ENCODE peak calls at places on chromosomes 7 and 10, in five cellular contexts. T is fibroblast of the aortic adventitia, R is Panc1, F is mammary epithelial cell, V is tibial nerve. S is an unnamed sample.

GRCh38 chr7:91656486-91657237 is 223.8 kb downstream of the MTERF1 start:
- DNase-seq in F (no peak), R (no peak), V (no peak), T (peak), S (peak)

GRCh38 chr7:129690701-129691100 is 79.2 kb downstream of the NRF1 start:
- DNase-seq in V (no peak), F (peak), T (no peak), R (no peak), S (no peak)

GRCh38 chr10:77021966-77022365 is 615.6 kb downstream of the KCNMA1 start:
- DNase-seq in T (no peak), R (no peak), V (no peak), F (no peak), S (no peak)

GRCh38 chr7:37930226-37930948 is 9.9 kb downstream of the EPDR1 start:
- DNase-seq in R (no peak), T (peak), F (no peak), V (no peak), S (no peak)

GRCh38 chr7:155145477-155146255 is 75.5 kb downstream of the HTR5A start:
- DNase-seq in F (no peak), T (no peak), V (no peak), R (no peak), S (no peak)

GRCh38 chr10:26217396-26218105 is 977 bp downstream of the GAD2 start:
- DNase-seq in R (no peak), F (no peak), T (no peak), V (no peak), S (no peak)

GRCh38 chr7:139838276-139838675 is 9.2 kb downstream of the TBXAS1 start:
- DNase-seq in T (no peak), R (no peak), F (no peak), V (no peak), S (no peak)

GRCh38 chr10:49592726-49593563 is 17.2 kb upstream of the SLC18A3 start:
- DNase-seq in V (no peak), T (peak), F (peak), R (peak), S (peak)

GRCh38 chr7:141573511-141573910 is 22.3 kb downstream of the AGK start:
- DNase-seq in F (no peak), R (no peak), V (no peak), T (no peak), S (no peak)

GRCh38 chr7:28729685-28730084 is 228.4 kb downstream of the TRIL start:
- DNase-seq in V (no peak), R (no peak), T (no peak), F (no peak), S (peak)

GRCh38 chr10:93438796-93439253 is 43.3 kb downstream of the MYOF start:
- DNase-seq in T (no peak), R (no peak), V (no peak), F (peak), S (peak)
- H3K4me3 ChIP-seq in T (no peak), R (peak), V (no peak), F (no peak), S (no peak)

GRCh38 chr10:4344544-4344994 is 481.4 kb upstream of the AKR1E2 start:
- DNase-seq in T (peak), F (peak), V (peak), R (peak), S (peak)
- TF ChIP-seq CTCF in T (peak), F (no peak), V (peak), R (no peak), S (peak)

DNA sequence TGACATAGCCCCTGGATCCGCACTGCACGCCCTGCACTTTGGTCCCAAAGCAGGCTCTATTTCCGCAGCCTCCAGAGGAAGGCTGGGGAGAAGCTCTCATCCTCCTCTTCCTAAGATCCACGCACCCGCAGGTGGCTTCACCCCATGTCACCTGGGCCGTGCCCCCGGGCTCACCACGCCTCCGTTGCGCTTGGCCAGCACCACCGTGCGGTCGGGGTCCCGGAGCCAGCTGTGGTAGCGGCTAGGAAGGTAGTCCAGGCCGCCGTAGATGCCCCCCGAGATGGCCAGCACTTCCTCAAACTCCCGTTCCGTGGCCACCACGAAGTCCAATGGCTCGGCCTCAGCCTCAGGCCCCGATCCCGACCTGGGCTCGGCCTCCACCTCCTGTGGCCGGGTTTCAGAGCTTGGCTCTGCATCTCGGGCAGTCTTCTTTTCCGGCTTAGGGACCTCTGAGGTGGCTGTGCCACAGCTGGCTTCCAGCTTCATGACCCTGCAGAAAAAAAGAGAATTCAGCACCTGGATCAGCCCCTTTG is 5.7 kb downstream of the NAT16 start:
- DNase-seq in T (no peak), V (no peak), R (no peak), F (no peak), S (no peak)
- H3K4me3 ChIP-seq in T (no peak), V (no peak), R (no peak), F (no peak), S (no peak)

GRCh38 chr7:30029696-30030095 is 1.5 kb downstream of the PLEKHA8 start:
- DNase-seq in V (no peak), F (peak), R (no peak), T (no peak), S (no peak)
- TF ChIP-seq CTCF in V (no peak), F (peak), R (peak), T (no peak), S (no peak)

GRCh38 chr7:157097056-157097329 is 41.7 kb upstream of the UBE3C start:
- DNase-seq in V (no peak), F (no peak), R (no peak), T (no peak), S (no peak)
- H3K4me3 ChIP-seq in V (no peak), F (no peak), R (no peak), T (no peak), S (no peak)

DNA sequence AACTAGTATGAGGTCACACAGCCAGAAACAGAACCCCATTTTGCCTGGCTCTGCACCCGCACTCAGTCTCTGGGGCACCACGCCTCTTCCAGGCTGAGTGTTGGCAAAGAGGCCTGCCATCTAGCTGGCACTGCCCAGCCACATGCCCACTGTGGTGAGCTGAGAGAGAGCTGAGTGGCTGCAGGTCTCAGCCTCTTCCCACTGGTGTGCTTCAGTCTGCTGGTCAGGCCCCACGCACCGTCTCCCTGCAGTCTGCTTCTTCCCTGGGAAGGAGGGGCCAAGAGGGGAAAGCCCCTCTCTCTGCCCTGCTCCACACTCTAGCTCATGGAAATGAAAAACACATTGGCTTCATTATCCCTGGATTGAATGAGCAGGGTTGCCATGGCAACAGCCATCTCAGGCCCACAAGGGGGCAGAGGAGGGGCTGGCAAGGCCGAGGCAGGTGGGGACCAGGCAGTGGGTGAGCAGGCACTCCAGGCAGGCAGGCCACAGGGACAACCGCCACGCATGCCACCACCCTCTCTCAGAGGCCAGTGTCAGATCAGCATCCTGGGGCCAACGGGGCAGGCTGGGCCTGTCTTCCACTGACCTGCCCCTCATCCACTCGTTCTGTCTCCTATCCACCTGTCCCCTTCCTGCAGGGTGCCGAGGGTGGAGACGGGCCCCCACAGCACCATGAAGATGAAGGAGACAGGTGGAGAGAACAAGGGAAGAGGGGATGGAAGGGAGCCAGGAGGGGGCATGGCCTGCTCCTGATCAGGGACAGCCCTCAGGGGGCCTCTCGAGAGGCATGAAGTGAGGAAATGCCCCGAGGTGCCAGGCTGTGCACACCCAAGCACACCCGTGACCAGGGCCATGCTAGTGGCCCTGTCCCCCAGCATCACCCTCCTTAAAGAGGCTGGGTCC is 110.9 kb downstream of the ZMIZ1 start:
- DNase-seq in F (no peak), R (no peak), V (no peak), T (no peak), S (no peak)
- TF ChIP-seq CTCF in F (no peak), R (no peak), V (no peak), T (peak), S (no peak)

GRCh38 chr10:113268186-113268585 is 284.7 kb upstream of the HABP2 start:
- DNase-seq in R (no peak), F (no peak), V (no peak), T (no peak), S (no peak)
- H3K4me3 ChIP-seq in R (no peak), F (no peak), V (no peak), T (no peak), S (no peak)